ENCODE peak calls at places on chromosome 20, in four cellular contexts. A, W, Z and B are unnamed samples.

GRCh38 chr20:4295226-4295625 is 279.9 kb upstream of the RNF24 start:
- DNase-seq in A (no peak), W (no peak), Z (no peak), B (no peak)

GRCh38 chr20:10316582-10316981 is 98.0 kb downstream of the SNAP25 start:
- DNase-seq in Z (no peak), A (no peak), W (no peak), B (no peak)

GRCh38 chr20:9617940-9618339 is 103.5 kb downstream of the LAMP5 start:
- DNase-seq in W (peak; percentile 43), A (no peak), Z (no peak), B (no peak)

GRCh38 chr20:25279403-25279802 is 31.5 kb downstream of the PYGB start:
- DNase-seq in W (no peak), Z (no peak), A (no peak), B (no peak)

GRCh38 chr20:35303382-35303734 is 11.1 kb upstream of the FAM83C start:
- DNase-seq in Z (no peak), A (no peak), W (no peak), B (no peak)

GRCh38 chr20:10906830-10907229 is 233.0 kb upstream of the JAG1 start:
- DNase-seq in Z (no peak), W (no peak), A (no peak), B (no peak)

GRCh38 chr20:62183426-62184142 is 756 bp downstream of the MTG2 start:
- DNase-seq in Z (no peak), A (no peak), W (peak; percentile 57), B (no peak)

GRCh38 chr20:42204261-42204660 is 586.1 kb upstream of the CHD6 start:
- DNase-seq in W (no peak), A (no peak), Z (no peak), B (no peak)

GRCh38 chr20:4247898-4248858 is 232.8 kb upstream of the RNF24 start:
- DNase-seq in A (no peak), W (no peak), Z (no peak), B (no peak)

GRCh38 chr20:57835462-57836455 is 125.9 kb upstream of the PMEPA1 start:
- DNase-seq in A (no peak), Z (no peak), W (no peak), B (no peak)

GRCh38 chr20:43838703-43839060 is 76.0 kb upstream of the TOX2 start:
- DNase-seq in W (no peak), Z (no peak), A (no peak), B (no peak)

GRCh38 chr20:21395666-21396044 is 1.7 kb downstream of the NKX2-4 start:
- DNase-seq in Z (no peak), W (no peak), A (peak; percentile 27), B (no peak)

GRCh38 chr20:31684153-31685003 is 38.3 kb downstream of the BCL2L1 start:
- DNase-seq in Z (no peak), W (no peak), A (no peak), B (no peak)

GRCh38 chr20:36825374-36826104 is 50.4 kb upstream of the TLDC2 start:
- DNase-seq in Z (no peak), A (no peak), W (no peak), B (no peak)

GRCh38 chr20:32685541-32686529 is 12.1 kb upstream of the C20orf203 start:
- DNase-seq in W (peak; percentile 94), Z (peak; percentile 89), A (no peak), B (no peak)

GRCh38 chr20:46286380-46286779 is 21.9 kb downstream of the CDH22 start:
- DNase-seq in W (no peak), A (no peak), Z (no peak), B (no peak)